ENCODE peak calls at places on chromosomes 2 and 18, in five cellular contexts. One of them, this sample, is unnamed.

GRCh38 chr2:235930701-235931100 is 237.5 kb downstream of the GBX2 start:
- DNase-seq in K562: no peak
- DNase-seq in left ventricle myocardium inferior: no peak
- DNase-seq in DND-41: no peak
- DNase-seq in suprapubic skin: no peak
- DNase-seq in this sample: no peak

GRCh38 chr18:27996792-27997191 is 180.1 kb downstream of the CDH2 start:
- DNase-seq in K562: no peak
- DNase-seq in left ventricle myocardium inferior: no peak
- DNase-seq in DND-41: no peak
- DNase-seq in suprapubic skin: no peak
- DNase-seq in this sample: no peak

GRCh38 chr2:60963176-60963575 is 54.3 kb upstream of the PEX13 start:
- DNase-seq in K562: no peak
- DNase-seq in left ventricle myocardium inferior: no peak
- DNase-seq in DND-41: no peak
- DNase-seq in suprapubic skin: no peak
- DNase-seq in this sample: no peak

GRCh38 chr2:132424526-132425121 is 8.0 kb downstream of the GPR39 start:
- DNase-seq in K562: no peak
- DNase-seq in left ventricle myocardium inferior: no peak
- DNase-seq in DND-41: no peak
- DNase-seq in suprapubic skin: no peak
- DNase-seq in this sample: no peak

GRCh38 chr2:158967731-158968395 is 577 bp upstream of the TANC1 start:
- DNase-seq in K562: no peak
- DNase-seq in left ventricle myocardium inferior: peak; percentile 52
- DNase-seq in DND-41: no peak
- DNase-seq in suprapubic skin: peak; percentile 84
- DNase-seq in this sample: no peak

GRCh38 chr2:202965810-202966454 is 48.7 kb upstream of the NBEAL1 start:
- DNase-seq in K562: peak; percentile 53
- DNase-seq in left ventricle myocardium inferior: no peak
- DNase-seq in DND-41: peak; percentile 55
- DNase-seq in suprapubic skin: no peak
- DNase-seq in this sample: no peak

GRCh38 chr2:83006991-83007390 is 1452.1 kb downstream of the SUCLG1 start:
- DNase-seq in K562: no peak
- DNase-seq in left ventricle myocardium inferior: no peak
- DNase-seq in DND-41: no peak
- DNase-seq in suprapubic skin: no peak
- DNase-seq in this sample: no peak

GRCh38 chr2:73279852-73280251 is 4.4 kb downstream of the FBXO41 start:
- DNase-seq in K562: no peak
- DNase-seq in left ventricle myocardium inferior: no peak
- DNase-seq in DND-41: peak; percentile 31
- DNase-seq in suprapubic skin: no peak
- DNase-seq in this sample: no peak

GRCh38 chr18:9933865-9934264 is 20.0 kb downstream of the VAPA start:
- DNase-seq in K562: no peak
- DNase-seq in left ventricle myocardium inferior: no peak
- DNase-seq in DND-41: no peak
- DNase-seq in suprapubic skin: no peak
- DNase-seq in this sample: no peak

GRCh38 chr2:173715483-173715882 is 249.7 kb downstream of the SP3 start:
- DNase-seq in K562: no peak
- DNase-seq in left ventricle myocardium inferior: no peak
- DNase-seq in DND-41: no peak
- DNase-seq in suprapubic skin: no peak
- DNase-seq in this sample: no peak

GRCh38 chr2:172639823-172640222 is 83.9 kb downstream of the PDK1 start:
- DNase-seq in K562: no peak
- DNase-seq in left ventricle myocardium inferior: no peak
- DNase-seq in DND-41: no peak
- DNase-seq in suprapubic skin: no peak
- DNase-seq in this sample: no peak

GRCh38 chr2:108591163-108591562 is 56.9 kb downstream of the LIMS1 start:
- DNase-seq in K562: no peak
- DNase-seq in left ventricle myocardium inferior: no peak
- DNase-seq in DND-41: no peak
- DNase-seq in suprapubic skin: no peak
- DNase-seq in this sample: no peak

GRCh38 chr18:3919396-3920061 is 469.6 kb downstream of the TGIF1 start:
- DNase-seq in K562: no peak
- DNase-seq in left ventricle myocardium inferior: no peak
- DNase-seq in DND-41: no peak
- DNase-seq in suprapubic skin: no peak
- DNase-seq in this sample: no peak

GRCh38 chr18:473687-474265 is 26.7 kb downstream of the COLEC12 start:
- DNase-seq in K562: no peak
- DNase-seq in left ventricle myocardium inferior: no peak
- DNase-seq in DND-41: no peak
- DNase-seq in suprapubic skin: no peak
- DNase-seq in this sample: no peak

GRCh38 chr2:36468463-36469266 is 113.1 kb downstream of the CRIM1 start:
- DNase-seq in K562: no peak
- DNase-seq in left ventricle myocardium inferior: no peak
- DNase-seq in DND-41: no peak
- DNase-seq in suprapubic skin: no peak
- DNase-seq in this sample: no peak

GRCh38 chr18:46868171-46868921 is 49.0 kb downstream of the PIAS2 start:
- DNase-seq in K562: no peak
- DNase-seq in left ventricle myocardium inferior: no peak
- DNase-seq in DND-41: no peak
- DNase-seq in suprapubic skin: no peak
- DNase-seq in this sample: no peak

GRCh38 chr2:156803243-156803642 is 367.1 kb downstream of the GPD2 start:
- DNase-seq in K562: no peak
- DNase-seq in left ventricle myocardium inferior: no peak
- DNase-seq in DND-41: peak; percentile 84
- DNase-seq in suprapubic skin: no peak
- DNase-seq in this sample: no peak

GRCh38 chr2:169343202-169343601 is 19.1 kb downstream of the LRP2 start:
- DNase-seq in K562: no peak
- DNase-seq in left ventricle myocardium inferior: no peak
- DNase-seq in DND-41: no peak
- DNase-seq in suprapubic skin: no peak
- DNase-seq in this sample: no peak

GRCh38 chr2:192286093-192286701 is 91.5 kb upstream of the TMEFF2 start:
- DNase-seq in K562: no peak
- DNase-seq in left ventricle myocardium inferior: no peak
- DNase-seq in DND-41: no peak
- DNase-seq in suprapubic skin: no peak
- DNase-seq in this sample: peak; percentile 2

GRCh38 chr18:23330423-23330822 is 122.7 kb upstream of the RIOK3 start:
- DNase-seq in K562: no peak
- DNase-seq in left ventricle myocardium inferior: no peak
- DNase-seq in DND-41: no peak
- DNase-seq in suprapubic skin: no peak
- DNase-seq in this sample: no peak

GRCh38 chr2:39121523-39122063 is 742 bp upstream of the SOS1 start:
- DNase-seq in K562: no peak
- DNase-seq in left ventricle myocardium inferior: no peak
- DNase-seq in DND-41: no peak
- DNase-seq in suprapubic skin: no peak
- DNase-seq in this sample: peak; percentile 57

GRCh38 chr2:81324046-81324445 is 1019.5 kb upstream of the LRRTM1 start:
- DNase-seq in K562: no peak
- DNase-seq in left ventricle myocardium inferior: no peak
- DNase-seq in DND-41: no peak
- DNase-seq in suprapubic skin: no peak
- DNase-seq in this sample: no peak

GRCh38 chr18:10195529-10195928 is 258.9 kb upstream of the APCDD1 start:
- DNase-seq in K562: no peak
- DNase-seq in left ventricle myocardium inferior: no peak
- DNase-seq in DND-41: no peak
- DNase-seq in suprapubic skin: no peak
- DNase-seq in this sample: no peak

GRCh38 chr2:227819398-227819697 is 5.7 kb downstream of the CCL20 start:
- DNase-seq in K562: no peak
- DNase-seq in left ventricle myocardium inferior: no peak
- DNase-seq in DND-41: no peak
- DNase-seq in suprapubic skin: no peak
- DNase-seq in this sample: no peak

GRCh38 chr2:86079981-86080911 is 25.4 kb downstream of the POLR1A start:
- DNase-seq in K562: peak; percentile 49
- DNase-seq in left ventricle myocardium inferior: peak; percentile 82
- DNase-seq in DND-41: peak; percentile 80
- DNase-seq in suprapubic skin: peak; percentile 88
- DNase-seq in this sample: peak; percentile 79

GRCh38 chr2:181021199-181021789 is 40.9 kb downstream of the UBE2E3 start:
- DNase-seq in K562: no peak
- DNase-seq in left ventricle myocardium inferior: no peak
- DNase-seq in DND-41: no peak
- DNase-seq in suprapubic skin: no peak
- DNase-seq in this sample: no peak

GRCh38 chr2:68425503-68425902 is 41.6 kb downstream of the FBXO48 start:
- DNase-seq in K562: no peak
- DNase-seq in left ventricle myocardium inferior: no peak
- DNase-seq in DND-41: no peak
- DNase-seq in suprapubic skin: no peak
- DNase-seq in this sample: no peak

GRCh38 chr2:183024701-183025100 is 13.6 kb downstream of the NCKAP1 start:
- DNase-seq in K562: no peak
- DNase-seq in left ventricle myocardium inferior: no peak
- DNase-seq in DND-41: no peak
- DNase-seq in suprapubic skin: no peak
- DNase-seq in this sample: no peak

GRCh38 chr18:24504401-24504800 is 44.0 kb downstream of the HRH4 start:
- DNase-seq in K562: no peak
- DNase-seq in left ventricle myocardium inferior: no peak
- DNase-seq in DND-41: no peak
- DNase-seq in suprapubic skin: no peak
- DNase-seq in this sample: no peak

GRCh38 chr2:168365094-168365621 is 90.9 kb upstream of the CERS6 start:
- DNase-seq in K562: no peak
- DNase-seq in left ventricle myocardium inferior: no peak
- DNase-seq in DND-41: no peak
- DNase-seq in suprapubic skin: no peak
- DNase-seq in this sample: no peak

GRCh38 chr18:74233933-74234325 is 57.8 kb downstream of the CYB5A start:
- DNase-seq in K562: no peak
- DNase-seq in left ventricle myocardium inferior: no peak
- DNase-seq in DND-41: no peak
- DNase-seq in suprapubic skin: no peak
- DNase-seq in this sample: no peak

GRCh38 chr2:54606393-54606973 is 117.0 kb upstream of the EML6 start:
- DNase-seq in K562: no peak
- DNase-seq in left ventricle myocardium inferior: peak; percentile 55
- DNase-seq in DND-41: no peak
- DNase-seq in suprapubic skin: no peak
- DNase-seq in this sample: peak; percentile 49

GRCh38 chr2:54604771-54605350 is 118.6 kb upstream of the EML6 start:
- DNase-seq in K562: no peak
- DNase-seq in left ventricle myocardium inferior: no peak
- DNase-seq in DND-41: no peak
- DNase-seq in suprapubic skin: no peak
- DNase-seq in this sample: no peak

GRCh38 chr2:54603796-54604195 is 119.7 kb upstream of the EML6 start:
- DNase-seq in K562: no peak
- DNase-seq in left ventricle myocardium inferior: no peak
- DNase-seq in DND-41: no peak
- DNase-seq in suprapubic skin: no peak
- DNase-seq in this sample: no peak

GRCh38 chr2:54608224-54608623 is 115.2 kb upstream of the EML6 start:
- DNase-seq in K562: no peak
- DNase-seq in left ventricle myocardium inferior: no peak
- DNase-seq in DND-41: no peak
- DNase-seq in suprapubic skin: no peak
- DNase-seq in this sample: no peak

DNA sequence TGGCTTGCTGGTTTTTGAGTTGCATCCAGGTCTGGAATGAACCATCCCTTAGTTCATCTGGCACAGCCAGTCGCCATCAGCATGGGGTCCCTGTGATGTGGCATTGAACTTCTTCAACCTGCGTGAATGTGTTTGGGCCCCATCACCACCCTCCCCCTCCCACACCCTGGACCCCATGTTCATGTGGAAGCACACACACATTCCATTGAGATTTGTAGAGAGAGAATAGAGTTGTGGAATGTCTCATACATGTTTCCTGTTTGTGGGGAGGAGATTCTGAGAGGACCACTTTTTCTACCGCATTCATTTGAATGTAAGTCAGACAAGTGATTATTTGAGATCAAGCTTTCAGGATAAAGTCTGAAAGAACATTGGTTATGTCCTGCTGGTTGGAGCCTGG is 117.6 kb upstream of the EML6 start:
- DNase-seq in K562: no peak
- DNase-seq in left ventricle myocardium inferior: no peak
- DNase-seq in DND-41: no peak
- DNase-seq in suprapubic skin: no peak
- DNase-seq in this sample: no peak
- H3K27ac ChIP-seq in K562: no peak overlapping the region
- H3K27ac ChIP-seq in left ventricle myocardium inferior: peak overlapping the region; percentile 80
- H3K27ac ChIP-seq in DND-41: no peak overlapping the region
- H3K27ac ChIP-seq in suprapubic skin: peak overlapping the region; percentile 23
- H3K27ac ChIP-seq in this sample: no peak overlapping the region

GRCh38 chr2:170842785-170843184 is 26.1 kb downstream of the GAD1 start:
- DNase-seq in K562: no peak
- DNase-seq in left ventricle myocardium inferior: no peak
- DNase-seq in DND-41: no peak
- DNase-seq in suprapubic skin: no peak
- DNase-seq in this sample: no peak
- H3K4me1 ChIP-seq in K562: no peaks in the 10 kb centered on the region
- H3K4me1 ChIP-seq in left ventricle myocardium inferior: no peaks in the 10 kb centered on the region
- H3K4me1 ChIP-seq in DND-41: no peaks in the 10 kb centered on the region
- H3K4me1 ChIP-seq in suprapubic skin: no peaks in the 10 kb centered on the region
- H3K4me1 ChIP-seq in this sample: no peaks in the 10 kb centered on the region

GRCh38 chr2:197141669-197142068 is 168.9 kb downstream of the ANKRD44 start:
- DNase-seq in K562: no peak
- DNase-seq in left ventricle myocardium inferior: no peak
- DNase-seq in DND-41: no peak
- DNase-seq in suprapubic skin: no peak
- DNase-seq in this sample: peak; percentile 32
- H3K4me3 ChIP-seq in K562: no peak overlapping the region
- H3K4me3 ChIP-seq in left ventricle myocardium inferior: no peak overlapping the region
- H3K4me3 ChIP-seq in DND-41: no peak overlapping the region
- H3K4me3 ChIP-seq in suprapubic skin: no peak overlapping the region
- H3K4me3 ChIP-seq in this sample: peak overlapping the region; percentile 2

DNA sequence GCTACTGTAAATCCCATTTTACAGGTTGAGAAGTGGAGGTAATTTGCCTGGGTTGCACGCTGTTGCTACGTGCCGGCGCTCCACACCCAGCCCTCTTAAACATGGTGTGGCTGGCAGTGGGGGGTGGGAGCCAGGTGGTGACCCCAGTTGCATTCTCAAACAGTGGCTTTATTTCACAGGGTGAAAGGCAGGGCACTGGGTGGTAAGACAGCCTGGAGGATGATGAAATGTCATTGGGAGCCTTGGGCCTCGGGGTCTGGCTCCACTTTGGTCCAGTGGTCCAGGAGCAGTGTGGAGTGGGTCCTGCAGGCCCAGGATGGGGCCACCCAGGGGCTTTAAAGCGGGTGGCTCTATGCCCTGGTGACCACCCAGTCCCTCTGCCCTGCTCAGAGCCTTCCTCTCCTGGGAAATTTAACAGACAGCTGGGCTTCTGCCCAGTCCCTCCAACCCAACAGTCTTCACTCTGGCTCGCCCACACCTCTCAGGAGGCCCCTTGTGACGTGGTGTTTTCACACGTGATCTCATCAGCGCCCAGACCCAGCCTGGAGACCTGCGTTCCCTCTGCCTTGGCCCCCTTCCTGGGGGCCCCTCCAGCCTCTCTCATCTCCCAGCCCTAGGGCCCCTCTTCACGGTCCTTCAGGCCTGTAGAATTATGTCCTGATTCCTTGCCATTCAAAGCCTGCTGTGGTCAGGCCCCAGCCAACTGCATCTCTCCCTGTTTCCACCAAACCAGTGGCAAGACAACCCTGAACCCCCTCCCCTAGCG is 92.5 kb downstream of the INHBB start:
- DNase-seq in K562: no peak
- DNase-seq in left ventricle myocardium inferior: no peak
- DNase-seq in DND-41: no peak
- DNase-seq in suprapubic skin: peak; percentile 55
- DNase-seq in this sample: no peak
- H3K27ac ChIP-seq in K562: no peak overlapping the region
- H3K27ac ChIP-seq in left ventricle myocardium inferior: no peak overlapping the region
- H3K27ac ChIP-seq in DND-41: no peak overlapping the region
- H3K27ac ChIP-seq in suprapubic skin: no peak overlapping the region
- H3K27ac ChIP-seq in this sample: no peak overlapping the region